ENCODE peak calls at places on chromosomes 3 and 15, in six cellular contexts. V is AG09309, Y is A673, G is cardiac fibroblast, W is heart left ventricle, M is neural progenitor cell. Z is an unnamed sample.
A peak's percentile ranks its signal among the peaks of the same experiment; 100 is the strongest.

GRCh38 chr3:114178770-114179368 is at the start of gene DRD3:
- DNase-seq in V (no peak), W (no peak), M (peak; percentile 87), Y (peak; percentile 77), G (peak; percentile 57), Z (peak; percentile 58)

GRCh38 chr15:57972801-57973311 is 92.7 kb downstream of the ALDH1A2 start:
- DNase-seq in Y (no peak), V (no peak), W (no peak), M (no peak), G (no peak), Z (no peak)

GRCh38 chr3:13502791-13503060 is 22.6 kb downstream of the HDAC11 start:
- DNase-seq in W (no peak), G (no peak), V (no peak), Y (no peak), M (no peak), Z (no peak)

GRCh38 chr15:39171944-39172368 is 408.9 kb upstream of the THBS1 start:
- DNase-seq in Y (peak; percentile 82), V (peak; percentile 96), W (peak; percentile 38), M (peak; percentile 86), G (peak; percentile 98), Z (peak; percentile 63)

GRCh38 chr15:66803182-66803729 is 101.2 kb downstream of the SMAD6 start:
- DNase-seq in W (peak; percentile 92), G (peak; percentile 99), V (peak; percentile 89), Y (peak; percentile 76), M (peak; percentile 81), Z (peak; percentile 29)

GRCh38 chr15:39213385-39213840 is 367.5 kb upstream of the THBS1 start:
- DNase-seq in G (peak; percentile 96), M (peak; percentile 92), V (no peak), W (peak; percentile 72), Y (peak; percentile 51), Z (peak; percentile 64)

GRCh38 chr3:17151598-17152373 is 267.0 kb downstream of the PLCL2 start:
- DNase-seq in M (no peak), Y (no peak), V (no peak), G (no peak), W (no peak), Z (no peak)

GRCh38 chr3:149989307-149989706 is 18.6 kb upstream of the PFN2 start:
- DNase-seq in Y (no peak), G (no peak), W (no peak), M (no peak), V (no peak), Z (no peak)

GRCh38 chr3:183579967-183580720 is 24.6 kb upstream of the KLHL6 start:
- DNase-seq in W (peak; percentile 50), Y (no peak), V (peak; percentile 7), M (no peak), G (peak; percentile 68), Z (no peak)

GRCh38 chr15:65979316-65979715 is 110.0 kb downstream of the RAB11A start:
- DNase-seq in Y (no peak), M (no peak), W (peak; percentile 55), G (no peak), V (no peak), Z (no peak)

GRCh38 chr3:5011555-5012256 is 32.5 kb downstream of the BHLHE40 start:
- DNase-seq in G (no peak), V (no peak), Y (no peak), W (no peak), M (no peak), Z (no peak)

GRCh38 chr15:98745650-98746374 is 97.5 kb downstream of the IGF1R start:
- DNase-seq in G (peak; percentile 19), M (no peak), V (no peak), W (no peak), Y (no peak), Z (no peak)

GRCh38 chr3:196057663-196058356 is 24.1 kb downstream of the TFRC start:
- DNase-seq in M (no peak), W (no peak), G (no peak), V (no peak), Y (no peak), Z (no peak)

GRCh38 chr15:32152574-32152973 is 122.3 kb downstream of the CHRNA7 start:
- DNase-seq in V (no peak), W (no peak), M (no peak), G (no peak), Y (no peak), Z (no peak)

GRCh38 chr3:185995352-185995751 is 57.5 kb upstream of the TRA2B start:
- DNase-seq in W (no peak), G (peak; percentile 71), Y (no peak), V (peak; percentile 44), M (no peak), Z (no peak)

GRCh38 chr15:81105521-81105920 is 28.5 kb upstream of the CFAP161 start:
- DNase-seq in G (no peak), W (no peak), V (peak; percentile 25), M (no peak), Y (no peak), Z (no peak)

GRCh38 chr15:95286911-95287769 is 1043.4 kb upstream of the NR2F2 start:
- DNase-seq in Y (no peak), V (no peak), G (no peak), W (no peak), M (peak; percentile 95), Z (no peak)

GRCh38 chr3:178381555-178381954 is 154.7 kb upstream of the KCNMB2 start:
- DNase-seq in Y (no peak), W (no peak), V (no peak), G (no peak), M (no peak), Z (no peak)

GRCh38 chr15:61116830-61117229 is 112.3 kb downstream of the RORA start:
- DNase-seq in V (no peak), M (peak; percentile 33), Y (no peak), G (no peak), W (no peak), Z (no peak)

GRCh38 chr3:185959609-185960517 is 22.0 kb upstream of the TRA2B start:
- DNase-seq in W (no peak), Y (peak; percentile 83), M (no peak), G (peak; percentile 81), V (peak; percentile 67), Z (no peak)

GRCh38 chr3:42300013-42300412 is 34.0 kb upstream of the CCK start:
- DNase-seq in M (peak; percentile 80), W (no peak), V (no peak), Y (peak; percentile 8), G (peak; percentile 43), Z (peak; percentile 55)

GRCh38 chr3:145727416-145727930 is 433.5 kb downstream of the PLOD2 start:
- DNase-seq in G (no peak), V (no peak), M (no peak), W (no peak), Y (no peak), Z (no peak)

GRCh38 chr3:46962990-46963389 is 13.6 kb downstream of the CCDC12 start:
- DNase-seq in Y (no peak), G (no peak), M (no peak), W (no peak), V (no peak), Z (no peak)

GRCh38 chr3:98565843-98566242 is 27.6 kb downstream of the CPOX start:
- DNase-seq in G (no peak), V (no peak), Y (no peak), M (no peak), W (no peak), Z (no peak)
- H3K4me3 ChIP-seq in G (no peak overlapping the region), V (no peak overlapping the region), Y (no peak overlapping the region), M (no peak overlapping the region), W (no peak overlapping the region), Z (no peak overlapping the region)

GRCh38 chr15:76366714-76367113 is 30.1 kb downstream of the ISL2 start:
- DNase-seq in G (no peak), M (no peak), Y (no peak), W (no peak), V (no peak), Z (no peak)

GRCh38 chr15:76359152-76359551 is 22.6 kb downstream of the ISL2 start:
- DNase-seq in G (no peak), M (no peak), Y (no peak), W (no peak), V (no peak), Z (no peak)

GRCh38 chr15:76360416-76360815 is 23.8 kb downstream of the ISL2 start:
- DNase-seq in V (no peak), G (no peak), Y (no peak), W (no peak), M (no peak), Z (no peak)

GRCh38 chr15:76358453-76358852 is 21.9 kb downstream of the ISL2 start:
- DNase-seq in V (no peak), W (no peak), Y (no peak), M (no peak), G (no peak), Z (no peak)

GRCh38 chr15:76363251-76363650 is 26.7 kb downstream of the ISL2 start:
- DNase-seq in V (no peak), W (no peak), G (no peak), M (no peak), Y (no peak), Z (no peak)
- H3K4me3 ChIP-seq in V (no peak overlapping the region), W (no peak overlapping the region), G (no peak overlapping the region), M (no peak overlapping the region), Y (no peak overlapping the region), Z (no peak overlapping the region)

GRCh38 chr15:93071469-93071891 is 17.5 kb downstream of the RGMA start:
- DNase-seq in M (peak; percentile 53), Y (no peak), G (peak; percentile 62), V (no peak), W (no peak), Z (peak; percentile 45)

GRCh38 chr15:93070901-93071300 is 18.1 kb downstream of the RGMA start:
- DNase-seq in M (peak; percentile 39), G (no peak), Y (no peak), W (no peak), V (no peak), Z (peak; percentile 48)

GRCh38 chr15:93073465-93073952 is 15.5 kb downstream of the RGMA start:
- DNase-seq in W (no peak), M (peak; percentile 72), Y (no peak), G (no peak), V (no peak), Z (no peak)

GRCh38 chr15:93072011-93072410 is 17.0 kb downstream of the RGMA start:
- DNase-seq in G (peak; percentile 70), V (no peak), M (peak; percentile 51), W (no peak), Y (peak; percentile 60), Z (peak; percentile 45)

GRCh38 chr15:93072440-93073394 is 16.3 kb downstream of the RGMA start:
- DNase-seq in W (peak; percentile 91), M (peak; percentile 96), V (no peak), G (peak; percentile 81), Y (peak; percentile 78), Z (peak; percentile 92)
- H3K4me3 ChIP-seq in W (peak overlapping the region; percentile 64), M (peak overlapping the region; percentile 95), V (peak overlapping the region; percentile 72), G (peak overlapping the region; percentile 92), Y (peak overlapping the region; percentile 64), Z (peak overlapping the region; percentile 78)

GRCh38 chr15:96947296-96947695 is 616.8 kb downstream of the NR2F2 start:
- DNase-seq in V (no peak), G (no peak), Y (no peak), M (peak; percentile 24), W (no peak), Z (no peak)

GRCh38 chr15:96948981-96949380 is 618.5 kb downstream of the NR2F2 start:
- DNase-seq in V (no peak), G (no peak), Y (peak; percentile 42), W (no peak), M (no peak), Z (no peak)

DNA sequence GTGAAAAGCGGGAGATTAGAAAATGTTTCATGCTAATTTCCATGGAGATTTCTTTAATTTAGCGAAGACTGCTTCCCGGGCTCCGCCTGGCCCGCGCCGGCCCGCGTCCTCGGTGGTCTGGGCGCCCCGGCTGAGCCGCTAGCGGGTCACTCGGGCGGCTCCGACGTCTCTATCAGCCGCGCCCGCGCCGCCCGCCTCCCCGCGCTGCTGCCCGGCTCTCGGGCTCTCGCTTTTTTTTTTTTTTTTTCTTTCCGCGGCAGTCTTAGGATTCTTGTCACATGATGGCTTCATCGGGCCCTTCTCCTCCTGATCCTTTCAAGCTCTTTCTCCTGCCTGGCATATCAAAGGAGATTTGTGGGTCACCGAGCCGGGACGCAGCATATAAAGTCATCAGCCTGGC is 617.3 kb downstream of the NR2F2 start:
- DNase-seq in M (peak; percentile 86), W (no peak), Y (peak; percentile 71), G (no peak), V (no peak), Z (no peak)
- H3K4me3 ChIP-seq in M (peak overlapping the region; percentile 54), W (no peak overlapping the region), Y (peak overlapping the region; percentile 48), G (no peak overlapping the region), V (no peak overlapping the region), Z (no peak overlapping the region)